ENCODE peak calls at places on chromosomes 1 and 21, in five cellular contexts. W is IMR-90, J is HCT116, S is adrenal gland, T is body of pancreas. M is an unnamed sample.

GRCh38 chr1:161068306-161069200 is 1.1 kb downstream of the ARHGAP30 start:
- DNase-seq in W (no peak), J (no peak), S (peak; percentile 52), T (no peak), M (peak; percentile 11)

GRCh38 chr1:77673716-77674355 is 8.6 kb downstream of the ZZZ3 start:
- DNase-seq in W (peak; percentile 4), J (no peak), S (no peak), T (no peak), M (no peak)

GRCh38 chr21:42063578-42064521 is 7.3 kb upstream of the UMODL1 start:
- DNase-seq in W (no peak), J (no peak), S (peak; percentile 80), T (peak; percentile 49), M (peak; percentile 88)

GRCh38 chr1:222930097-222930496 is 115.3 kb downstream of the DISP1 start:
- DNase-seq in W (no peak), J (no peak), S (no peak), T (no peak), M (no peak)

GRCh38 chr1:232384172-232384571 is 245.8 kb downstream of the SIPA1L2 start:
- DNase-seq in W (no peak), J (no peak), S (no peak), T (no peak), M (no peak)

GRCh38 chr1:150877220-150877516 is 769 bp upstream of the ARNT start:
- DNase-seq in W (no peak), J (no peak), S (no peak), T (no peak), M (no peak)

GRCh38 chr21:10640446-10640845 is 119.1 kb downstream of the TPTE start:
- DNase-seq in W (no peak), J (no peak), S (no peak), T (no peak), M (no peak)

GRCh38 chr1:13583592-13583963 is at the start of gene PDPN:
- DNase-seq in W (no peak), J (no peak), S (peak; percentile 16), T (peak; percentile 18), M (peak; percentile 4)

GRCh38 chr1:201022824-201023516 is 544 bp downstream of the KIF21B start:
- DNase-seq in W (no peak), J (no peak), S (no peak), T (no peak), M (no peak)

GRCh38 chr1:55214903-55215193 is 316 bp downstream of the USP24 start:
- DNase-seq in W (peak; percentile 49), J (no peak), S (peak; percentile 35), T (peak; percentile 42), M (peak; percentile 41)

GRCh38 chr1:93707956-93708355 is 26.3 kb upstream of the BCAR3 start:
- DNase-seq in W (no peak), J (no peak), S (no peak), T (no peak), M (no peak)

GRCh38 chr1:42876009-42876408 is 29.6 kb downstream of the ZNF691 start:
- DNase-seq in W (no peak), J (no peak), S (no peak), T (no peak), M (no peak)

GRCh38 chr1:38990746-38991637 is at the start of gene AKIRIN1:
- DNase-seq in W (peak; percentile 95), J (peak; percentile 86), S (peak; percentile 98), T (peak; percentile 100), M (peak; percentile 98)

GRCh38 chr1:86503477-86504129 is 34.9 kb downstream of the CLCA1 start:
- DNase-seq in W (peak; percentile 18), J (no peak), S (peak; percentile 49), T (no peak), M (peak; percentile 80)

GRCh38 chr1:201880928-201881571 is 7.6 kb upstream of the SHISA4 start:
- DNase-seq in W (no peak), J (no peak), S (no peak), T (no peak), M (no peak)

GRCh38 chr1:215957692-215958091 is 390.6 kb downstream of the KCTD3 start:
- DNase-seq in W (peak; percentile 66), J (no peak), S (no peak), T (no peak), M (no peak)

GRCh38 chr1:184890539-184890973 is 83.8 kb downstream of the NIBAN1 start:
- DNase-seq in W (peak; percentile 28), J (no peak), S (peak; percentile 73), T (peak; percentile 52), M (no peak)

GRCh38 chr1:229714964-229715603 is 89.0 kb downstream of the URB2 start:
- DNase-seq in W (peak; percentile 18), J (peak; percentile 37), S (peak; percentile 19), T (peak; percentile 91), M (no peak)

GRCh38 chr1:33219886-33220661 is 36.2 kb upstream of the ZNF362 start:
- DNase-seq in W (peak; percentile 45), J (peak; percentile 60), S (no peak), T (no peak), M (no peak)

GRCh38 chr1:72362538-72362937 is 80.2 kb upstream of the NEGR1 start:
- DNase-seq in W (no peak), J (no peak), S (no peak), T (no peak), M (no peak)

GRCh38 chr1:161388639-161389038 is 21.0 kb upstream of the CFAP126 start:
- DNase-seq in W (no peak), J (no peak), S (no peak), T (no peak), M (no peak)

DNA sequence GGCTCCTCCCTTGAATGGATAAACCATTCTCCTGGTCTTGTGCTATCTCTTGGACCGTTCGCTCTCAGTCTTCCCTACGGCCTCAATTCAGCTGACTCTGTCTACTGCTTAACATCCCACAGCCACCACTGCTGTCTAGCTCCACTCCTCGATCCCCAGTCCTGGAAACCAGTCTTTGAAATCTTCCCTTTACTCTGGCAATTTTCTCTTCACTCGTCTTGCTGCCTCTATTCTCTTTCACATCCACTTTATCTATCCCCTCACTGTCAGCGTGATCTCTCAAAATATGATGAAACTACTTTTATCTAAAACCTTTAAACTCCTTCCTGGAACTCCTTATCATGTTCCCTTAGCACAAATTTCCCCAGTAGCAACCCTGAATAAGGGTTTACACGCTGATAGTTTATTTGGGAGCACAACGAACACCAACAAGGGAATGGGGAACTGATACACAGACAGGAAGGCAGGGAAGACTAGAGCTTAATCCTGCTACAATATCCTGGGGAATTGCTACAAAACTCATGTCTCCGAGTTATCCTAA is 131.6 kb upstream of the SAMSN1 start:
- DNase-seq in W (no peak), J (no peak), S (no peak), T (no peak), M (no peak)
- TF ChIP-seq POLR2A in W (no peak), J (no peak), S (no peak), T (no peak), M (no peak)

GRCh38 chr1:44485229-44485932 is 80.3 kb downstream of the RNF220 start:
- DNase-seq in W (peak; percentile 79), J (no peak), S (no peak), T (no peak), M (no peak)
- H3K27ac ChIP-seq in W (no peak overlapping the region), J (no peak overlapping the region), S (peak overlapping the region; percentile 13), T (no peak overlapping the region), M (peak overlapping the region; percentile 11)

GRCh38 chr1:205210876-205211838 is at the start of gene DSTYK:
- DNase-seq in W (peak; percentile 97), J (peak; percentile 92), S (peak; percentile 97), T (peak; percentile 90), M (peak; percentile 93)
- TF ChIP-seq POLR2A in W (peak; percentile 83), J (peak; percentile 86), S (peak; percentile 92), T (peak; percentile 59), M (peak; percentile 85)

GRCh38 chr1:162988869-162989268 is 80.3 kb upstream of the RGS4 start:
- DNase-seq in W (no peak), J (peak; percentile 15), S (no peak), T (no peak), M (no peak)

GRCh38 chr1:162983671-162984425 is 85.3 kb upstream of the RGS4 start:
- DNase-seq in W (no peak), J (no peak), S (no peak), T (no peak), M (no peak)

GRCh38 chr1:162984699-162985098 is 84.5 kb upstream of the RGS4 start:
- DNase-seq in W (peak; percentile 94), J (no peak), S (no peak), T (no peak), M (no peak)

GRCh38 chr1:162987866-162988265 is 81.3 kb upstream of the RGS4 start:
- DNase-seq in W (peak; percentile 86), J (peak; percentile 6), S (peak; percentile 38), T (no peak), M (no peak)

DNA sequence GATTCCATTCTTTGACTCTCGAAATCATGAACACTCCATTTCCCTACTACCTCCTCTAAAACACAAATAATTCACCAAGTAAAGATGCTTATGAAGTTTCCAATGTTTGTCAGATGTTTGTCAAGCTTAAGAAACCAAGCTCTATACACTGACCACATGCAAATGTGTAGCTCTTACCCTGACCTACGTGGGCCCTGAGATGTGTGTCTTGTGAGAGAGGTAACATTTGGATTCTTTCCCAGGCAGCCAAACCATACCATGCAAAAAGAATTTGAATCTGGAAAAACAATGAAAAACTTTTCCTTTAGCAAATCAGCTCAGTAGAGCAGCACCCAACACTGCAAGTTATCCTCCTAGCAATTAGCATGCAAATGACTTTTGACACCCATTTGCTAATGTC is 83.3 kb upstream of the RGS4 start:
- DNase-seq in W (peak; percentile 67), J (no peak), S (no peak), T (no peak), M (no peak)
- H3K27ac ChIP-seq in W (no peak overlapping the region), J (no peak overlapping the region), S (no peak overlapping the region), T (no peak overlapping the region), M (no peak overlapping the region)

GRCh38 chr21:29405503-29406122 is 106.9 kb downstream of the BACH1 start:
- DNase-seq in W (no peak), J (no peak), S (no peak), T (no peak), M (no peak)
- TF ChIP-seq POLR2A in W (no peak), J (no peak), S (no peak), T (no peak), M (no peak)

DNA sequence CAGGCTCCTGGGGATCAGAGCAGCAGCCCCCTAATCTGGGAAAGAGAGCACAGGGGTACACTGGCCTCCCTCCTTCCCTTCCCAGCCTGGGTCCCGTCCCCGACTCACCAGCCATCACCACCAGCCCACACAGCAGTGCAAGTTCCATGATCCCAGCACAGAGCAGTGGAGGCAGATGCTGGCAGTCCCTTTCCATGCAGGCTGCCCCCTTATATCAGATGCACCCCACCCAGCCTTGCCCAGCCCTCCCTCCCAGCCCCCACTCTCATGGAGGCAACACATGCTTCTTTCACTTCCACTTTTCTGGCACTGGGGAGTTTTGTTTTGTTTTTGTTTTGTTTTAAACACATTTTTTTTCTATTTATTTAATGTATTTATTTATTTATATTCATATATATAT is at the start of gene PLA2G2D:
- DNase-seq in W (no peak), J (no peak), S (no peak), T (no peak), M (no peak)
- H3K27ac ChIP-seq in W (no peak within 1 kb of the TSS), J (no peak within 1 kb of the TSS), S (no peak within 1 kb of the TSS), T (no peak within 1 kb of the TSS), M (no peak within 1 kb of the TSS)

DNA sequence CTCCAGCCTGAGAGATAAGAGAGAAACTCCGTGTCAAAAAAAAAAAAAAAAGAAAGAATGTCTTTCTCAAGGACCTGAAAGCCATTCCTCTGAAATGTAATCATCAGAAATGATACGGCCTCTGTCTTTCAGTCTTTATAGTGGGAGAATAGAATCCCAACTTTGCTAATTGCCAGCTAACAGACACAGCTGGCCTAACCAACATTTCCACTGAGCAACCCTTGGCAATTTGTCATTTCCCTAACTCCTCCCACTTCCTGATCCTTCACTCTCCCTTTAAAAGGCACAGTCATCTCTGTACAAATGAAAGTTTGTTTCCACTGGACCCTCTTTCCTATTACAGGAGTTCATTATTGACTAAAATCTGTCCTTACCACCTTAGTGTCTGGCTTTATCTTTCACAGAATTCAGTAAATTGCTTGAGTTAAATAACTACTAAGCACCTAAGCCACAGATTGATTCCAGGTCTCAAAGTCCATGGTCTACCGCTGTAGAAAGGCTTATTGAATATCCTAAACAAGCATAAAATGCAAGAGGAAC is 4.3 kb upstream of the CBR1 start:
- DNase-seq in W (peak; percentile 65), J (no peak), S (no peak), T (peak; percentile 29), M (no peak)
- TF ChIP-seq POLR2A in W (no peak), J (no peak), S (no peak), T (no peak), M (no peak)